ENCODE peak calls at places on chromosomes 13 and 19, in nine cellular contexts. N is activated B cell treated with CpG ODN at 0.5 μM for 24 hours; O is central memory CD4-positive, alpha-beta T cell; Q is GM04503; A is H54; T is T-helper 17 cell; H is T-helper 1 cell; M is pancreas; D is NCI-H510A. L is an unnamed sample.

GRCh38 chr13:102847272-102848234 is 1.7 kb downstream of the ERCC5 start:
- DNase-seq in N (no peak), O (peak), Q (no peak), A (no peak), T (no peak), H (peak), M (no peak), D (no peak), L (peak)

GRCh38 chr13:20988033-20988908 is 73.1 kb downstream of the LATS2 start:
- DNase-seq in N (no peak), O (no peak), Q (no peak), A (no peak), T (no peak), H (no peak), M (no peak), D (no peak), L (no peak)

GRCh38 chr19:41785653-41786052 is 10.7 kb upstream of the CEACAM3 start:
- DNase-seq in N (peak), O (peak), Q (no peak), A (peak), T (peak), H (peak), M (peak), D (peak), L (peak)

GRCh38 chr13:113106053-113106452 is 462 bp downstream of the F7 start:
- DNase-seq in N (no peak), O (no peak), Q (no peak), A (no peak), T (no peak), H (no peak), M (no peak), D (no peak), L (no peak)

GRCh38 chr13:35889560-35889959 is 241.6 kb downstream of the DCLK1 start:
- DNase-seq in N (no peak), O (no peak), Q (no peak), A (no peak), T (no peak), H (no peak), M (no peak), D (no peak), L (no peak)

GRCh38 chr19:4909172-4909896 is at the start of gene UHRF1:
- DNase-seq in N (no peak), O (no peak), Q (no peak), A (peak), T (no peak), H (peak), M (no peak), D (peak), L (peak)

GRCh38 chr13:50124536-50125305 is 109.5 kb downstream of the KCNRG start:
- DNase-seq in N (no peak), O (peak), Q (no peak), A (peak), T (peak), H (peak), M (peak), D (peak), L (peak)

GRCh38 chr19:34306213-34306661 is 51.9 kb downstream of the GARRE1 start:
- DNase-seq in N (no peak), O (no peak), Q (no peak), A (no peak), T (no peak), H (no peak), M (peak), D (no peak), L (no peak)

GRCh38 chr19:47765522-47766358 is 12.8 kb upstream of the SELENOW start:
- DNase-seq in N (no peak), O (peak), Q (no peak), A (no peak), T (peak), H (peak), M (no peak), D (no peak), L (peak)

GRCh38 chr13:29937836-29938235 is 87.4 kb upstream of the UBL3 start:
- DNase-seq in N (no peak), O (peak), Q (no peak), A (no peak), T (peak), H (peak), M (no peak), D (peak), L (no peak)

GRCh38 chr13:24178847-24179845 is 18.6 kb downstream of the SPATA13 start:
- DNase-seq in N (no peak), O (no peak), Q (no peak), A (no peak), T (no peak), H (no peak), M (no peak), D (no peak), L (peak)

GRCh38 chr19:38287604-38288003 is 16.4 kb upstream of the C19orf33 start:
- DNase-seq in N (no peak), O (no peak), Q (no peak), A (no peak), T (no peak), H (no peak), M (no peak), D (no peak), L (no peak)

GRCh38 chr13:102452831-102453230 is 51.0 kb upstream of the FGF14 start:
- DNase-seq in N (no peak), O (no peak), Q (no peak), A (no peak), T (no peak), H (no peak), M (no peak), D (no peak), L (no peak)

GRCh38 chr19:36876993-36877938 is 26.6 kb downstream of the ZNF345 start:
- DNase-seq in N (no peak), O (no peak), Q (no peak), A (no peak), T (no peak), H (no peak), M (no peak), D (no peak), L (no peak)

GRCh38 chr19:37218592-37218935 is 550 bp downstream of the ZNF383 start:
- DNase-seq in N (no peak), O (no peak), Q (no peak), A (no peak), T (no peak), H (no peak), M (no peak), D (no peak), L (peak)

GRCh38 chr13:33072282-33072681 is 56.1 kb downstream of the KL start:
- DNase-seq in N (no peak), O (no peak), Q (no peak), A (no peak), T (no peak), H (peak), M (no peak), D (no peak), L (no peak)

GRCh38 chr19:38737921-38738731 is 6.1 kb downstream of the CAPN12 start:
- DNase-seq in N (no peak), O (no peak), Q (no peak), A (no peak), T (no peak), H (no peak), M (no peak), D (no peak), L (no peak)